ENCODE peak calls at places on chromosomes 4 and X, in nine cellular contexts. H is NCI-H1417, M is GM23248, L is WTC11, Q is EH, Z is NCI-H1105 treated with DMSO at 0.1 percent for 48 hours, T is midbrain, R is GM12891, O is posterior vena cava. N is an unnamed sample.

GRCh38 chrX:150942958-150943594 is 40.1 kb upstream of the HMGB3 start:
- DNase-seq in H (peak), M (peak), L (no peak), Q (no peak), Z (peak), T (no peak), R (no peak), O (peak), N (no peak)

GRCh38 chr4:8907596-8908205 is 36.1 kb upstream of the HMX1 start:
- DNase-seq in H (no peak), M (no peak), L (no peak), Q (no peak), Z (no peak), T (no peak), R (no peak), O (peak), N (peak)

GRCh38 chr4:85078016-85078415 is 111.5 kb upstream of the WDFY3 start:
- DNase-seq in H (no peak), M (no peak), L (no peak), Q (no peak), Z (no peak), T (no peak), R (no peak), O (no peak), N (no peak)

GRCh38 chr4:183417356-183417755 is 27.1 kb upstream of the CDKN2AIP start:
- DNase-seq in H (peak), M (peak), L (no peak), Q (no peak), Z (no peak), T (no peak), R (no peak), O (no peak), N (no peak)

GRCh38 chrX:48896611-48897011 is 957 bp downstream of the TIMM17B start:
- DNase-seq in H (peak), M (peak), L (no peak), Q (peak), Z (no peak), T (no peak), R (no peak), O (peak), N (no peak)

GRCh38 chr4:67883902-67884301 is at the start of gene TMPRSS11D:
- DNase-seq in H (no peak), M (no peak), L (no peak), Q (no peak), Z (no peak), T (no peak), R (no peak), O (no peak), N (no peak)

GRCh38 chr4:16225681-16225995 is 633 bp downstream of the TAPT1 start:
- DNase-seq in H (no peak), M (no peak), L (no peak), Q (peak), Z (no peak), T (no peak), R (no peak), O (no peak), N (no peak)

GRCh38 chr4:173518419-173519102 is 11.5 kb downstream of the HAND2 start:
- DNase-seq in H (no peak), M (no peak), L (no peak), Q (no peak), Z (no peak), T (no peak), R (no peak), O (no peak), N (no peak)

GRCh38 chrX:24014388-24015018 is 12.5 kb downstream of the KLHL15 start:
- DNase-seq in H (no peak), M (peak), L (no peak), Q (no peak), Z (no peak), T (no peak), R (no peak), O (no peak), N (no peak)

GRCh38 chrX:70478521-70478920 is 33.9 kb downstream of the DLG3 start:
- DNase-seq in H (no peak), M (no peak), L (no peak), Q (no peak), Z (no peak), T (no peak), R (no peak), O (no peak), N (no peak)

GRCh38 chrX:133085785-133086184 is 11.1 kb downstream of the USP26 start:
- DNase-seq in H (no peak), M (no peak), L (no peak), Q (no peak), Z (no peak), T (no peak), R (no peak), O (no peak), N (peak)

GRCh38 chrX:110004210-110004609 is 1.3 kb downstream of the TMEM164 start:
- DNase-seq in H (no peak), M (no peak), L (peak), Q (no peak), Z (no peak), T (no peak), R (no peak), O (no peak), N (no peak)

GRCh38 chr4:136412708-136413107 is 1119.6 kb downstream of the PCDH18 start:
- DNase-seq in H (no peak), M (no peak), L (no peak), Q (no peak), Z (no peak), T (no peak), R (no peak), O (no peak), N (no peak)

GRCh38 chr4:151284534-151285245 is 7.7 kb downstream of the PRSS48 start:
- DNase-seq in H (no peak), M (no peak), L (no peak), Q (no peak), Z (no peak), T (no peak), R (no peak), O (no peak), N (no peak)

GRCh38 chrX:22171287-22172060 is 101.2 kb upstream of the CBLL2 start:
- DNase-seq in H (no peak), M (no peak), L (no peak), Q (no peak), Z (no peak), T (no peak), R (no peak), O (no peak), N (no peak)

GRCh38 chrX:148811236-148811635 is 310.8 kb downstream of the AFF2 start:
- DNase-seq in H (no peak), M (peak), L (no peak), Q (no peak), Z (no peak), T (no peak), R (no peak), O (no peak), N (no peak)

GRCh38 chr4:44869222-44869882 is 143.0 kb upstream of the GNPDA2 start:
- DNase-seq in H (no peak), M (peak), L (no peak), Q (no peak), Z (no peak), T (no peak), R (no peak), O (peak), N (no peak)

GRCh38 chrX:151009582-151009981 is 26.4 kb downstream of the HMGB3 start:
- DNase-seq in H (no peak), M (no peak), L (no peak), Q (no peak), Z (no peak), T (no peak), R (no peak), O (no peak), N (no peak)

GRCh38 chr4:11426716-11427115 is 2.0 kb downstream of the HS3ST1 start:
- DNase-seq in H (no peak), M (no peak), L (no peak), Q (no peak), Z (no peak), T (no peak), R (no peak), O (no peak), N (no peak)

GRCh38 chr4:38069271-38069760 is 109.1 kb downstream of the PTTG2 start:
- DNase-seq in H (peak), M (peak), L (peak), Q (peak), Z (no peak), T (no peak), R (peak), O (no peak), N (peak)

GRCh38 chr4:4248885-4249203 is 821 bp upstream of the TMEM128 start:
- DNase-seq in H (no peak), M (peak), L (no peak), Q (peak), Z (no peak), T (no peak), R (no peak), O (no peak), N (no peak)

GRCh38 chr4:105113800-105114199 is 32.9 kb upstream of the TET2 start:
- DNase-seq in H (no peak), M (no peak), L (no peak), Q (no peak), Z (no peak), T (no peak), R (no peak), O (no peak), N (no peak)

GRCh38 chr4:89249313-89249712 is 58.3 kb downstream of the GPRIN3 start:
- DNase-seq in H (peak), M (no peak), L (no peak), Q (no peak), Z (no peak), T (no peak), R (no peak), O (no peak), N (no peak)

GRCh38 chr4:2940267-2941137 is 22.7 kb downstream of the NOP14 start:
- DNase-seq in H (no peak), M (peak), L (no peak), Q (no peak), Z (no peak), T (no peak), R (no peak), O (peak), N (peak)

GRCh38 chr4:2260336-2261109 is 1.4 kb downstream of the MXD4 start:
- DNase-seq in H (no peak), M (peak), L (peak), Q (peak), Z (no peak), T (no peak), R (no peak), O (peak), N (no peak)

GRCh38 chrX:68897118-68897517 is 68.3 kb downstream of the EFNB1 start:
- DNase-seq in H (no peak), M (no peak), L (no peak), Q (no peak), Z (no peak), T (no peak), R (no peak), O (no peak), N (no peak)

GRCh38 chr4:127364397-127364796 is 268.4 kb upstream of the INTU start:
- DNase-seq in H (no peak), M (no peak), L (no peak), Q (no peak), Z (no peak), T (no peak), R (no peak), O (no peak), N (no peak)

GRCh38 chrX:10189317-10190268 is 32.8 kb downstream of the CLCN4 start:
- DNase-seq in H (peak), M (peak), L (peak), Q (peak), Z (peak), T (peak), R (no peak), O (peak), N (peak)

GRCh38 chrX:23811135-23811781 is 28.3 kb downstream of the SAT1 start:
- DNase-seq in H (no peak), M (peak), L (no peak), Q (no peak), Z (no peak), T (peak), R (no peak), O (no peak), N (no peak)

GRCh38 chr4:73891739-73892405 is 22.7 kb downstream of the CXCL1 start:
- DNase-seq in H (no peak), M (peak), L (no peak), Q (peak), Z (no peak), T (no peak), R (no peak), O (no peak), N (no peak)

GRCh38 chrX:100872161-100872560 is 2.0 kb downstream of the NOX1 start:
- DNase-seq in H (no peak), M (peak), L (no peak), Q (peak), Z (no peak), T (no peak), R (no peak), O (no peak), N (no peak)

N was measured in Daoy.